ENCODE peak calls at places on chromosomes 4 and X, in six cellular contexts. P, L, T, C, Q and U are unnamed samples.

GRCh38 chr4:101527186-101527585 is 179.9 kb upstream of the PPP3CA start:
- DNase-seq in C (no peak), T (no peak), P (no peak), Q (no peak), L (no peak), U (no peak)

GRCh38 chr4:110970642-110971041 is 347.8 kb upstream of the PITX2 start:
- DNase-seq in L (peak), P (peak), C (no peak), Q (no peak), T (no peak), U (peak)

GRCh38 chr4:123096038-123096437 is 173.6 kb upstream of the NUDT6 start:
- DNase-seq in C (no peak), L (no peak), P (no peak), Q (no peak), T (no peak), U (no peak)

GRCh38 chr4:55138367-55138766 is 13.0 kb upstream of the KDR start:
- DNase-seq in Q (no peak), C (no peak), L (no peak), T (no peak), P (no peak), U (no peak)

GRCh38 chr4:3790006-3790561 is 23.9 kb downstream of the ADRA2C start:
- DNase-seq in T (no peak), L (no peak), Q (no peak), P (no peak), C (no peak), U (no peak)

GRCh38 chrX:19127649-19128168 is 5.4 kb upstream of the ADGRG2 start:
- DNase-seq in Q (peak), P (peak), T (no peak), L (no peak), C (peak), U (no peak)

GRCh38 chr4:109574443-109574850 is 14.4 kb downstream of the MCUB start:
- DNase-seq in L (no peak), T (no peak), C (no peak), Q (no peak), P (no peak), U (peak)

GRCh38 chr4:131054489-131055019 is 1958.6 kb downstream of the C4orf33 start:
- DNase-seq in P (no peak), T (no peak), C (no peak), Q (no peak), L (no peak), U (no peak)

GRCh38 chrX:19347916-19348315 is 4.2 kb downstream of the PDHA1 start:
- DNase-seq in C (no peak), P (no peak), T (no peak), Q (no peak), L (peak), U (no peak)

GRCh38 chrX:82648062-82648461 is 860.0 kb upstream of the POU3F4 start:
- DNase-seq in L (no peak), Q (no peak), T (no peak), C (no peak), P (peak), U (no peak)

GRCh38 chr4:69835766-69836165 is 24.2 kb downstream of the SULT1E1 start:
- DNase-seq in P (no peak), C (no peak), L (no peak), T (no peak), Q (no peak), U (no peak)

GRCh38 chr4:26993967-26994366 is 133.3 kb downstream of the STIM2 start:
- DNase-seq in Q (no peak), C (no peak), P (no peak), L (no peak), T (no peak), U (no peak)

GRCh38 chrX:40418413-40419195 is 162.2 kb upstream of the ATP6AP2 start:
- DNase-seq in L (no peak), Q (no peak), C (no peak), T (peak), P (peak), U (no peak)

GRCh38 chr4:83114576-83114975 is at the start of gene PLAC8:
- DNase-seq in C (no peak), Q (no peak), T (no peak), P (peak), L (no peak), U (peak)

GRCh38 chr4:30719363-30720020 is 677 bp upstream of the PCDH7 start:
- DNase-seq in C (peak), P (peak), L (peak), T (peak), Q (no peak), U (peak)

GRCh38 chr4:15253346-15253745 is 174.5 kb upstream of the C1QTNF7 start:
- DNase-seq in L (no peak), P (no peak), C (no peak), Q (no peak), T (no peak), U (no peak)

GRCh38 chrX:17605676-17606075 is 131.6 kb upstream of the SCML1 start:
- DNase-seq in Q (no peak), P (peak), L (peak), C (no peak), T (no peak), U (peak)

GRCh38 chr4:184950926-184951325 is 67.4 kb upstream of the HELT start:
- DNase-seq in C (no peak), P (no peak), L (no peak), Q (no peak), T (peak), U (no peak)

GRCh38 chr4:172850838-172851237 is 317.8 kb upstream of the GALNT7 start:
- DNase-seq in Q (no peak), C (no peak), T (no peak), L (peak), P (peak), U (peak)

GRCh38 chr4:140448830-140449229 is 21.4 kb upstream of the CLGN start:
- DNase-seq in L (no peak), C (no peak), Q (no peak), T (no peak), P (peak), U (peak)

GRCh38 chr4:95910749-95911148 is 70.9 kb downstream of the PDHA2 start:
- DNase-seq in L (no peak), T (no peak), C (no peak), Q (no peak), P (no peak), U (no peak)

GRCh38 chr4:152536545-152537182 is 772 bp upstream of the FBXW7 start:
- DNase-seq in P (peak), T (no peak), L (peak), Q (peak), C (no peak), U (peak)

GRCh38 chr4:41455215-41455614 is 82.7 kb upstream of the LIMCH1 start:
- DNase-seq in C (no peak), L (no peak), T (no peak), P (no peak), Q (no peak), U (no peak)

GRCh38 chr4:4947721-4948120 is 71.5 kb downstream of the CYTL1 start:
- DNase-seq in C (no peak), Q (no peak), L (no peak), P (no peak), T (no peak), U (no peak)

GRCh38 chr4:26060286-26060685 is 146.3 kb downstream of the SMIM20 start:
- DNase-seq in L (peak), P (no peak), T (no peak), Q (no peak), C (no peak), U (peak)

GRCh38 chr4:8725845-8726244 is 133.3 kb downstream of the CPZ start:
- DNase-seq in T (peak), L (no peak), P (no peak), C (no peak), Q (no peak), U (no peak)

GRCh38 chr4:33532821-33533220 is 2711.5 kb downstream of the ARAP2 start:
- DNase-seq in P (no peak), T (no peak), C (no peak), Q (no peak), L (no peak), U (no peak)

GRCh38 chrX:130086414-130087207 is 23.7 kb downstream of the ELF4 start:
- DNase-seq in T (no peak), L (no peak), Q (no peak), P (no peak), C (no peak), U (no peak)

GRCh38 chr4:156575430-156576073 is 396.0 kb downstream of the PDGFC start:
- DNase-seq in Q (no peak), P (peak), T (no peak), L (no peak), C (no peak), U (no peak)

GRCh38 chr4:37847311-37847710 is 20.8 kb downstream of the PGM2 start:
- DNase-seq in T (no peak), P (peak), C (no peak), Q (no peak), L (no peak), U (no peak)

GRCh38 chr4:81601270-81601694 is 129.6 kb upstream of the RASGEF1B start:
- DNase-seq in P (no peak), L (no peak), C (no peak), T (no peak), Q (no peak), U (peak)

GRCh38 chrX:15245896-15246295 is 24.0 kb downstream of the ASB9 start:
- DNase-seq in Q (no peak), C (no peak), T (no peak), L (no peak), P (no peak), U (no peak)

GRCh38 chr4:62014982-62015739 is 815.0 kb downstream of the ADGRL3 start:
- DNase-seq in L (no peak), Q (no peak), T (no peak), P (no peak), C (no peak), U (no peak)

GRCh38 chr4:144562019-144562740 is 83.8 kb upstream of the HHIP start:
- DNase-seq in P (no peak), C (no peak), T (no peak), L (no peak), Q (no peak), U (no peak)

GRCh38 chrX:153628665-153629064 is 18.3 kb upstream of the DUSP9 start:
- DNase-seq in T (no peak), L (no peak), Q (no peak), P (no peak), C (no peak), U (no peak)

GRCh38 chr4:88219099-88219498 is 60.7 kb upstream of the ABCG2 start:
- DNase-seq in C (no peak), P (peak), L (peak), T (no peak), Q (no peak), U (peak)

GRCh38 chr4:82614868-82615449 is 53.2 kb upstream of the TMEM150C start:
- DNase-seq in T (no peak), P (no peak), L (no peak), C (no peak), Q (no peak), U (no peak)

GRCh38 chrX:24659106-24659505 is 12.0 kb upstream of the PCYT1B start:
- DNase-seq in P (no peak), Q (no peak), L (no peak), C (no peak), T (no peak), U (no peak)

GRCh38 chrX:13177921-13178320 is 133.5 kb upstream of the FAM9C start:
- DNase-seq in L (no peak), Q (no peak), P (no peak), T (no peak), C (no peak), U (no peak)

DNA sequence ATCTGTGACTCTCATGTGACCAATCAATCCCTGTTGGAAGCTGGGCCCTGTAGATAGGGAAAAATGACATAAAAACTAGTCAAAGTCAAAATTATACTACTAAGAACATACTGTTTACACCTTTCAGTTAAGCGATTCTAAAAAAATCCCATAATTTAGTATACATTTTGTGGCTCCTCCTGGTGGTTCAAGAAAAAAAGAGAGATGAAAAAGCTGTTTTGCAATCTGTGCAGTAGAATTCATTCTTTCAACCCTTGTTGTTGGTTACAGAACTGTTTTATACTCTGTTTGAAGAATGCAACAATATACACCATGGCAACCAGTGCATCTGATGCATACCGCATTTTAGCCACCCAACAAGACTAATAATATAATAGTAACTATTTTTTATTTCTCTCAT is 66.8 kb upstream of the ANK2 start:
- DNase-seq in L (no peak), C (no peak), T (no peak), Q (no peak), P (no peak), U (peak)
- TF ChIP-seq CTCF in L (no peak), C (no peak), T (no peak), Q (no peak), P (no peak), U (peak)

GRCh38 chr4:168859888-168860694 is 150.0 kb downstream of the CBR4 start:
- DNase-seq in Q (no peak), L (peak), C (no peak), T (no peak), P (no peak), U (no peak)

GRCh38 chr4:168857009-168857408 is 153.0 kb downstream of the CBR4 start:
- DNase-seq in T (no peak), P (no peak), Q (no peak), C (no peak), L (peak), U (no peak)

GRCh38 chr4:168859100-168859499 is 151.0 kb downstream of the CBR4 start:
- DNase-seq in C (no peak), Q (no peak), P (no peak), T (no peak), L (no peak), U (no peak)

GRCh38 chr4:168856312-168856711 is 153.7 kb downstream of the CBR4 start:
- DNase-seq in C (no peak), P (peak), L (peak), Q (no peak), T (no peak), U (peak)

DNA sequence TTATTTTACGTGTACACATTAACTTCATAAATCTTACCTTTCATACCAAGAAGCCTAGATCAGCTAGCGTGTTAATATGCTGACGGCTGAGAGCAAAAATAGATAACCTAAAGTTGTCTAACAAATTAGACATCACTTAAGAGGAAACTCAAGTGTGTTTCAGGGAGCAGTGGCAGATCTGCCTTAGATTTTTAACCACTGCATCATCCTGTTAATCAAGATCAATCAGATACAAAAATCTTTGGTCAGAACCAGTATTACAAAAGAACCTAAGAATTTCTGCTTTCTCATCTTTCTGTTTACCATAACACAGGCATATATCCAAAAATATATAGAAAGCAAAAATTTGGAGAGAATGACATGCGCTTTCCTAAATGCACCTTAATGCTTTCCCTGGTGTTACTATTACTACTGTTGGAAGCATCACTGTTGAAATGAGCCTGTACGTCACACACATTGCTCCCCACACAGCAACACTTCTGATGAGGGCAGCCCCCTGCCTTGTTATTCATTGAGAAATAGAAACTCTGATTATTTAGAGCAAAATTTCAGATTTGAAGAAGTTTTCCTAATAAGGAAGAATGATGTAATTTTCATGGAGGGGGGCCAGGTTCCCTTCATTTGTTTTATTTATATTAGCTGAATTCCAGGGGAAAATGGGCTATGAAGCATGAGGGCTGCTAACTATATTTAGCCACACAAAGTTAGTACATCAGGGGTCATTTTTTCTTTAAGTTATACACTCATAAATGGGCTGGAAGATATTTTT is 152.3 kb downstream of the CBR4 start:
- DNase-seq in T (no peak), L (peak), P (peak), C (no peak), Q (peak), U (peak)
- H3K4me3 ChIP-seq in T (no peak), L (no peak), P (no peak), C (no peak), Q (no peak), U (no peak)

GRCh38 chr4:103400405-103400804 is 202.3 kb upstream of the CENPE start:
- DNase-seq in C (no peak), P (peak), T (no peak), L (no peak), Q (no peak), U (no peak)
- TF ChIP-seq CTCF in C (no peak), P (no peak), T (no peak), L (no peak), Q (no peak), U (no peak)

GRCh38 chr4:11471613-11472012 is 42.9 kb upstream of the HS3ST1 start:
- DNase-seq in T (no peak), C (no peak), P (no peak), Q (peak), L (no peak), U (no peak)
- H3K4me3 ChIP-seq in T (no peak), C (no peak), P (no peak), Q (peak), L (no peak), U (no peak)

GRCh38 chrX:111361751-111362150 is 50.2 kb downstream of the DCX start:
- DNase-seq in C (no peak), P (no peak), T (no peak), L (no peak), Q (no peak), U (no peak)

GRCh38 chrX:111355523-111356122 is 56.4 kb downstream of the DCX start:
- DNase-seq in P (no peak), Q (no peak), T (no peak), C (no peak), L (no peak), U (no peak)

GRCh38 chrX:111365770-111366325 is 46.1 kb downstream of the DCX start:
- DNase-seq in C (no peak), Q (no peak), T (no peak), P (no peak), L (no peak), U (no peak)

GRCh38 chrX:111363741-111364140 is 48.3 kb downstream of the DCX start:
- DNase-seq in T (no peak), C (no peak), P (no peak), L (no peak), Q (no peak), U (no peak)

GRCh38 chrX:111360839-111361238 is 51.2 kb downstream of the DCX start:
- DNase-seq in L (no peak), C (no peak), Q (no peak), T (no peak), P (no peak), U (no peak)
- TF ChIP-seq CTCF in L (no peak), C (no peak), Q (no peak), T (no peak), P (no peak), U (no peak)

GRCh38 chr4:150978738-150979575 is 36.1 kb downstream of the LRBA start:
- DNase-seq in P (no peak), T (no peak), Q (no peak), C (no peak), L (no peak), U (no peak)

GRCh38 chr4:150988238-150988637 is 26.8 kb downstream of the LRBA start:
- DNase-seq in C (no peak), T (no peak), L (no peak), Q (no peak), P (no peak), U (no peak)

GRCh38 chr4:150987204-150987603 is 27.9 kb downstream of the LRBA start:
- DNase-seq in C (no peak), T (no peak), Q (no peak), L (no peak), P (no peak), U (no peak)

GRCh38 chr4:150986085-150986484 is 29.0 kb downstream of the LRBA start:
- DNase-seq in Q (no peak), T (no peak), L (no peak), P (no peak), C (no peak), U (no peak)

GRCh38 chr4:150982557-150983233 is 32.4 kb downstream of the LRBA start:
- DNase-seq in L (peak), Q (no peak), C (no peak), T (no peak), P (no peak), U (no peak)
- H3K4me3 ChIP-seq in L (no peak), Q (no peak), C (no peak), T (no peak), P (no peak), U (no peak)

DNA sequence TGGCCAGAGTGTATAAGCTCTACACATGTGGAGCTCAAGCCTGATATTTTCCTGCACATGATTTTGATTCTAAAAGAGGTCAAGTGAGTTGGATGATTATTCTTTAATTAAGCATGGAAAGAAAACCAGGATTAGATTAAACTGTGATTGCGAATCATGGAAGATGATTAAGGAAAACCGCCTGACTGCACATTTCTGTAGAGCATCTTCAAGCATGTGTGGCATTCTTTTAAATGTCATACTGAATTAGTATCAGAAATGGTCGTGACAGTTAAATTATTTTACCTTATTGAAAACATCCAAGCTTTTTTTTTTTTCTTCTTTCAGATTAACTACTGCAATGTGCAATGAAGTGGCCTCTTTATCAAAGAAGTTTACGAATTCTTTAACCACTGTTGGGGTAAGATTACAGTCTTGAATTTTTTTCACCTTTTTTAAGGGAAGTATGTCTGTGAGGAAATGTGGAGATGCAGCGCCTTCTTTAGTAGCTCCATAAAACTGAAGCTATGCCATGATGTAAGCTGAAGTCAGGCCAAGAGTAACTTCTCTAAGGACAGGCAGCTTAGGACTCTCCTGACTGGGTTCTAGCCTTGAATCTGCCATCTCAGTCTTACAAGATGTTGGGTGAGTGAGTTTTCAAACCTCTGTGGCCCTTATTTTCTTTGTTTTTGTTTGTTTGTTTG is 67.9 kb downstream of the FAM114A1 start:
- DNase-seq in Q (no peak), P (no peak), T (no peak), C (no peak), L (peak), U (no peak)
- TF ChIP-seq CTCF in Q (no peak), P (no peak), T (no peak), C (no peak), L (no peak), U (no peak)

GRCh38 chr4:186266699-186267467 is 894 bp downstream of the F11 start:
- DNase-seq in T (no peak), Q (no peak), C (no peak), P (no peak), L (peak), U (no peak)

GRCh38 chr4:186271279-186271678 is 5.3 kb downstream of the F11 start:
- DNase-seq in T (no peak), Q (no peak), C (no peak), L (no peak), P (no peak), U (no peak)

GRCh38 chr4:186264660-186265059 is 1.3 kb upstream of the F11 start:
- DNase-seq in P (no peak), Q (no peak), L (no peak), C (no peak), T (no peak), U (no peak)

GRCh38 chr4:186260504-186261448 is 5.2 kb upstream of the F11 start:
- DNase-seq in C (no peak), Q (no peak), T (no peak), L (peak), P (no peak), U (no peak)

GRCh38 chr4:186265683-186266648 is at the start of gene F11:
- DNase-seq in L (no peak), Q (no peak), T (no peak), P (no peak), C (no peak), U (no peak)
- H3K4me3 ChIP-seq in L (no peak), Q (no peak), T (no peak), P (no peak), C (no peak), U (no peak)

GRCh38 chrX:71990518-71990917 is 79.9 kb downstream of the NHSL2 start:
- DNase-seq in T (peak), C (no peak), L (no peak), Q (no peak), P (no peak), U (no peak)
- TF ChIP-seq CTCF in T (no peak), C (no peak), L (no peak), Q (no peak), P (no peak), U (no peak)